ENCODE peak calls at places on chromosomes 1 and 21, in six cellular contexts. A is activated CD4-positive, alpha-beta T cell treated with anti-CD3 and anti-CD28 coated beads, Interleukin-2, amount 50 U/mL, for 1 hour; M is stimulated activated CD4-positive, alpha-beta T cell treated with anti-CD3 and anti-CD28 coated beads, Interleukin-4, amount 100 ng/mL, for 4 hours; L is A673; C is activated T-helper 1 cell treated with Interleukin-2 at 50 U/mL for 16 hours; O is HEK293T. T is an unnamed sample.

GRCh38 chr1:153882296-153882912 is 40.4 kb downstream of the GATAD2B start:
- DNase-seq in A (no peak), M (no peak), L (no peak), C (no peak), O (no peak), T (no peak)

GRCh38 chr1:165616054-165616612 is 14.9 kb upstream of the MGST3 start:
- DNase-seq in A (no peak), M (no peak), L (no peak), C (no peak), O (no peak), T (no peak)

GRCh38 chr1:169985757-169986156 is 88.7 kb downstream of the KIFAP3 start:
- DNase-seq in A (no peak), M (no peak), L (no peak), C (no peak), O (no peak), T (no peak)

GRCh38 chr21:38525454-38525853 is 27.2 kb upstream of the ERG start:
- DNase-seq in A (no peak), M (no peak), L (no peak), C (no peak), O (no peak), T (no peak)

GRCh38 chr1:155706101-155706619 is 17.3 kb downstream of the DAP3 start:
- DNase-seq in A (no peak), M (no peak), L (no peak), C (no peak), O (no peak), T (no peak)

GRCh38 chr21:43318841-43319781 is 107.8 kb downstream of the SIK1 start:
- DNase-seq in A (no peak), M (no peak), L (peak), C (no peak), O (no peak), T (no peak)

GRCh38 chr21:34882719-34883131 is 166.4 kb downstream of the RUNX1 start:
- DNase-seq in A (no peak), M (no peak), L (no peak), C (no peak), O (no peak), T (no peak)

GRCh38 chr1:218735436-218735835 is 390.3 kb downstream of the TGFB2 start:
- DNase-seq in A (no peak), M (no peak), L (no peak), C (no peak), O (no peak), T (no peak)

GRCh38 chr1:29646161-29646775 is 409.9 kb downstream of the PTPRU start:
- DNase-seq in A (no peak), M (no peak), L (no peak), C (no peak), O (no peak), T (no peak)

GRCh38 chr1:37875833-37876232 is 16.4 kb upstream of the MTF1 start:
- DNase-seq in A (no peak), M (no peak), L (no peak), C (no peak), O (peak), T (no peak)

GRCh38 chr1:36620142-36620541 is 137.4 kb upstream of the CSF3R start:
- DNase-seq in A (no peak), M (no peak), L (no peak), C (no peak), O (no peak), T (no peak)

GRCh38 chr21:45528981-45529784 is 13.1 kb downstream of the SLC19A1 start:
- DNase-seq in A (no peak), M (no peak), L (no peak), C (no peak), O (no peak), T (no peak)

GRCh38 chr1:65512383-65512782 is 91.9 kb downstream of the LEPR start:
- DNase-seq in A (no peak), M (no peak), L (no peak), C (no peak), O (no peak), T (no peak)

GRCh38 chr1:185045793-185046441 is 559 bp downstream of the RNF2 start:
- DNase-seq in A (peak), M (no peak), L (peak), C (no peak), O (peak), T (peak)

GRCh38 chr1:192811594-192812239 is 2.9 kb downstream of the RGS2 start:
- DNase-seq in A (no peak), M (no peak), L (no peak), C (no peak), O (no peak), T (no peak)

GRCh38 chr1:29196863-29197589 is 15.3 kb upstream of the SRSF4 start:
- DNase-seq in A (no peak), M (no peak), L (no peak), C (no peak), O (no peak), T (no peak)

GRCh38 chr21:25934771-25935224 is 200.0 kb downstream of the GABPA start:
- DNase-seq in A (no peak), M (no peak), L (no peak), C (no peak), O (no peak), T (no peak)

GRCh38 chr1:15189692-15190321 is 36.3 kb downstream of the TMEM51 start:
- DNase-seq in A (no peak), M (no peak), L (no peak), C (no peak), O (no peak), T (no peak)

GRCh38 chr1:23651069-23651808 is 40.4 kb upstream of the RPL11 start:
- DNase-seq in A (no peak), M (no peak), L (no peak), C (no peak), O (no peak), T (no peak)

GRCh38 chr1:29713857-29714256 is 477.5 kb downstream of the PTPRU start:
- DNase-seq in A (no peak), M (no peak), L (no peak), C (no peak), O (no peak), T (no peak)

GRCh38 chr1:33634806-33635205 is 162.4 kb downstream of the ZSCAN20 start:
- DNase-seq in A (no peak), M (no peak), L (peak), C (no peak), O (peak), T (no peak)

GRCh38 chr1:40738831-40739230 is 44.8 kb upstream of the KCNQ4 start:
- DNase-seq in A (no peak), M (no peak), L (no peak), C (no peak), O (no peak), T (no peak)

GRCh38 chr1:201881617-201882016 is 7.1 kb upstream of the SHISA4 start:
- DNase-seq in A (no peak), M (no peak), L (no peak), C (no peak), O (no peak), T (no peak)

GRCh38 chr1:117826551-117827078 is 102.8 kb downstream of the GDAP2 start:
- DNase-seq in A (no peak), M (no peak), L (peak), C (no peak), O (no peak), T (no peak)

GRCh38 chr1:36091698-36092097 is 3.0 kb downstream of the ADPRS start:
- DNase-seq in A (no peak), M (no peak), L (no peak), C (no peak), O (no peak), T (no peak)

GRCh38 chr1:30977105-30977504 is 68.5 kb upstream of the SDC3 start:
- DNase-seq in A (no peak), M (no peak), L (peak), C (no peak), O (peak), T (no peak)

GRCh38 chr1:209772116-209772515 is 12.2 kb downstream of the C1orf74 start:
- DNase-seq in A (no peak), M (no peak), L (peak), C (no peak), O (no peak), T (no peak)

GRCh38 chr1:221018415-221018814 is 139.2 kb downstream of the HLX start:
- DNase-seq in A (no peak), M (no peak), L (no peak), C (no peak), O (no peak), T (no peak)

GRCh38 chr1:234310460-234310817 is 62.8 kb upstream of the COA6 start:
- DNase-seq in A (no peak), M (no peak), L (no peak), C (no peak), O (no peak), T (no peak)

GRCh38 chr1:11365744-11366387 is 92.9 kb downstream of the UBIAD1 start:
- DNase-seq in A (no peak), M (no peak), L (no peak), C (no peak), O (no peak), T (no peak)

T was measured in D721Med.